ENCODE peak calls at places on chromosomes 5 and 9, in five cellular contexts. X is heart right ventricle, U is choroid plexus epithelial cell, L is fibroblast of pulmonary artery, A is epithelial cell of esophagus. D is an unnamed sample.
A peak's percentile ranks its signal among the peaks of the same experiment; 100 is the strongest.

GRCh38 chr5:1392261-1392660 is 47.4 kb upstream of the CLPTM1L start:
- DNase-seq in X (no peak), L (no peak), A (no peak), U (no peak), D (no peak)

GRCh38 chr9:133640580-133641395 is 4.6 kb downstream of the DBH start:
- DNase-seq in L (no peak), A (no peak), X (no peak), U (no peak), D (no peak)

GRCh38 chr5:138951986-138952735 is 77.0 kb upstream of the LRRTM2 start:
- DNase-seq in L (no peak), A (no peak), U (no peak), X (no peak), D (no peak)

GRCh38 chr9:106916491-106917235 is 53.7 kb downstream of the ZNF462 start:
- DNase-seq in U (peak; percentile 94), A (peak; percentile 93), X (peak; percentile 53), L (peak; percentile 90), D (peak; percentile 88)

GRCh38 chr5:29005386-29005785 is 1967.0 kb upstream of the CDH9 start:
- DNase-seq in A (no peak), X (no peak), L (no peak), U (peak; percentile 4), D (no peak)

GRCh38 chr5:111072949-111073682 is 1.6 kb downstream of the TSLP start:
- DNase-seq in U (peak; percentile 36), X (peak; percentile 62), A (peak; percentile 50), L (no peak), D (no peak)

GRCh38 chr9:70609542-70610286 is 195.3 kb upstream of the KLF9 start:
- DNase-seq in A (peak; percentile 85), X (peak; percentile 75), U (peak; percentile 94), L (peak; percentile 94), D (no peak)

GRCh38 chr9:126326228-126327015 is at the start of gene MVB12B:
- DNase-seq in A (peak; percentile 47), X (no peak), L (no peak), U (no peak), D (no peak)

GRCh38 chr9:113649855-113650206 is 186.3 kb downstream of the RGS3 start:
- DNase-seq in L (no peak), X (no peak), A (no peak), U (no peak), D (no peak)

GRCh38 chr9:127154390-127155191 is 32.2 kb upstream of the ANGPTL2 start:
- DNase-seq in L (peak; percentile 79), X (peak; percentile 84), U (peak; percentile 75), A (no peak), D (no peak)

GRCh38 chr5:32008746-32009145 is 165.4 kb downstream of the GOLPH3 start:
- DNase-seq in A (no peak), L (no peak), X (no peak), U (no peak), D (no peak)
- TF ChIP-seq CTCF in A (no peak), L (no peak), X (no peak), U (no peak), D (no peak)

DNA sequence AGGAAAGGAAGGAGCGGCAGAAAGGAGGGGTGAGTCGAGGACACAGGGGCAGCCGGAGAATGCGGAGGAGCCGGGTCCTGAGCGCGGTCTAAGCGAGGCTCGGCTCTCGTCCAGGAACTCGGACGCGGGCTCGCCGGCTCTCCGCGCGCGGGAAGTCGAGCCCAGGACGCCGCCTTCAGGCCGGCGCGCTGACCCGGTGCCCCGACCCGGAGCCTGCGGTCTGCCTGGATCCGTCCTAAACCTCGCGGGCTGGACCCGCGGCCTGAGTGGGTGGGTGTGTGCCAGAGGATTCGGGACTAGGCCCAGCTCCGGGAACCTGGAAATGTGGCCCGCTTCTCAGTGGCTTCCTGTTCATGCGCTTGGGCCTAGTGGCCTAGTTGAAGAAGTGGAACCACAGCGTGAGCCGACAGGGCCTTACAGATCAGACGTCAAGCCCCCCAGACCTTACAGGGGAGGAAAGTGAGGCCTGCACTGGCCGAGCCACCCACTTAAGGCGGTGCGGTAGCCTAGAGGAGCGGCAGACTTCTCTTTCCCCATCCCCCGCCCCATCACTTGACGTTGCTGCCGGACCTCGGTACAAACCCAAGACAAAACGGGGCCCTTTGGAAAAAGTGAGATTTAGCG is 1.2 kb downstream of the CDKN2B-AS1 start:
- DNase-seq in X (peak; percentile 26), A (peak; percentile 54), U (peak; percentile 74), L (peak; percentile 64), D (no peak)
- TF ChIP-seq CTCF in X (peak; percentile 41), A (no peak), U (peak; percentile 29), L (peak; percentile 7), D (peak; percentile 16)

GRCh38 chr5:174229640-174230350 is 184.3 kb downstream of the NSG2 start:
- DNase-seq in L (no peak), U (peak; percentile 70), X (peak; percentile 53), A (no peak), D (no peak)
- TF ChIP-seq CTCF in L (no peak), U (no peak), X (no peak), A (no peak), D (no peak)

GRCh38 chr5:73115399-73116051 is 4.8 kb upstream of the TMEM171 start:
- DNase-seq in X (no peak), U (peak; percentile 90), A (peak; percentile 58), L (peak; percentile 37), D (peak; percentile 59)
- TF ChIP-seq CTCF in X (no peak), U (peak; percentile 21), A (no peak), L (no peak), D (no peak)

GRCh38 chr5:140794594-140795258 is at the start of gene PCDHA2:
- DNase-seq in A (no peak), X (no peak), U (no peak), L (no peak), D (no peak)
- TF ChIP-seq CTCF in A (no peak), X (no peak), U (no peak), L (no peak), D (peak; percentile 3)

D was measured in kidney epithelial cell.